ENCODE peak calls at places on chromosomes 2 and 18, in four cellular contexts. One of them, this sample, is unnamed.

GRCh38 chr2:149877913-149878312 is 290.3 kb upstream of the MMADHC start:
- DNase-seq in GM03348: no peak
- DNase-seq in NCI-H82: no peak
- DNase-seq in HEK293T: no peak
- DNase-seq in this sample: peak

GRCh38 chr2:14074691-14075090 is 557.8 kb upstream of the LRATD1 start:
- DNase-seq in GM03348: no peak
- DNase-seq in HEK293T: no peak
- DNase-seq in NCI-H82: no peak
- DNase-seq in this sample: no peak

GRCh38 chr2:147649963-147650362 is 194.9 kb upstream of the ACVR2A start:
- DNase-seq in HEK293T: no peak
- DNase-seq in NCI-H82: peak
- DNase-seq in GM03348: no peak
- DNase-seq in this sample: no peak

GRCh38 chr2:37632310-37632709 is 39.1 kb downstream of the CDC42EP3 start:
- DNase-seq in HEK293T: no peak
- DNase-seq in GM03348: no peak
- DNase-seq in NCI-H82: no peak
- DNase-seq in this sample: no peak

GRCh38 chr2:102603904-102604303 is 15.4 kb upstream of the SLC9A2 start:
- DNase-seq in NCI-H82: peak
- DNase-seq in GM03348: no peak
- DNase-seq in HEK293T: no peak
- DNase-seq in this sample: no peak

GRCh38 chr2:74239346-74239745 is 40.9 kb downstream of the MTHFD2 start:
- DNase-seq in NCI-H82: no peak
- DNase-seq in GM03348: no peak
- DNase-seq in HEK293T: no peak
- DNase-seq in this sample: no peak

GRCh38 chr18:36075862-36076587 is 8.7 kb upstream of the RPRD1A start:
- DNase-seq in GM03348: peak
- DNase-seq in HEK293T: no peak
- DNase-seq in NCI-H82: no peak
- DNase-seq in this sample: no peak

GRCh38 chr18:8484951-8485350 is 124.3 kb upstream of the RAB12 start:
- DNase-seq in HEK293T: no peak
- DNase-seq in NCI-H82: no peak
- DNase-seq in GM03348: no peak
- DNase-seq in this sample: no peak

GRCh38 chr2:234437642-234438321 is 59.1 kb downstream of the ARL4C start:
- DNase-seq in GM03348: no peak
- DNase-seq in HEK293T: no peak
- DNase-seq in NCI-H82: no peak
- DNase-seq in this sample: no peak

GRCh38 chr2:42905341-42906114 is 113.1 kb upstream of the HAAO start:
- DNase-seq in GM03348: no peak
- DNase-seq in NCI-H82: peak
- DNase-seq in HEK293T: peak
- DNase-seq in this sample: no peak

This sample was measured in HCT116.